ENCODE peak calls at places on chromosomes 11 and 22, in six cellular contexts. One of them, this sample, is unnamed.

GRCh38 chr11:64245401-64245796 is 1.3 kb downstream of the PPP1R14B start:
- DNase-seq in IMR-90: no peak
- DNase-seq in H9: no peak
- DNase-seq in trophoblast cell: no peak
- DNase-seq in mesenchymal stem cell: no peak
- DNase-seq in H1: no peak
- DNase-seq in this sample: no peak

GRCh38 chr11:23947883-23948282 is 549.0 kb upstream of the LUZP2 start:
- DNase-seq in IMR-90: peak
- DNase-seq in H9: no peak
- DNase-seq in trophoblast cell: no peak
- DNase-seq in mesenchymal stem cell: no peak
- DNase-seq in H1: no peak
- DNase-seq in this sample: no peak

GRCh38 chr11:70844387-70844786 is 408.0 kb downstream of the SHANK2 start:
- DNase-seq in IMR-90: no peak
- DNase-seq in H9: no peak
- DNase-seq in trophoblast cell: no peak
- DNase-seq in mesenchymal stem cell: peak
- DNase-seq in H1: no peak
- DNase-seq in this sample: no peak

GRCh38 chr11:74662487-74663103 is 68.6 kb downstream of the CHRDL2 start:
- DNase-seq in IMR-90: no peak
- DNase-seq in H9: no peak
- DNase-seq in trophoblast cell: no peak
- DNase-seq in mesenchymal stem cell: no peak
- DNase-seq in H1: no peak
- DNase-seq in this sample: no peak

GRCh38 chr11:8038811-8039529 is 42.0 kb upstream of the TUB start:
- DNase-seq in IMR-90: no peak
- DNase-seq in H9: peak
- DNase-seq in trophoblast cell: no peak
- DNase-seq in mesenchymal stem cell: no peak
- DNase-seq in H1: peak
- DNase-seq in this sample: no peak

GRCh38 chr11:46333129-46333947 is 13.9 kb upstream of the DGKZ start:
- DNase-seq in IMR-90: no peak
- DNase-seq in H9: peak
- DNase-seq in trophoblast cell: no peak
- DNase-seq in mesenchymal stem cell: no peak
- DNase-seq in H1: no peak
- DNase-seq in this sample: no peak

GRCh38 chr22:30802202-30803166 is 107.8 kb downstream of the OSBP2 start:
- DNase-seq in IMR-90: peak
- DNase-seq in H9: peak
- DNase-seq in trophoblast cell: peak
- DNase-seq in mesenchymal stem cell: peak
- DNase-seq in H1: peak
- DNase-seq in this sample: peak

GRCh38 chr11:125935629-125936199 is 10.1 kb upstream of the VSIG10L2 start:
- DNase-seq in IMR-90: no peak
- DNase-seq in H9: peak
- DNase-seq in trophoblast cell: no peak
- DNase-seq in mesenchymal stem cell: no peak
- DNase-seq in H1: peak
- DNase-seq in this sample: no peak

GRCh38 chr11:6988506-6988905 is 31.6 kb downstream of the ZNF214 start:
- DNase-seq in IMR-90: peak
- DNase-seq in H9: no peak
- DNase-seq in trophoblast cell: no peak
- DNase-seq in mesenchymal stem cell: no peak
- DNase-seq in H1: no peak
- DNase-seq in this sample: no peak

GRCh38 chr22:19174106-19175025 is 4.2 kb downstream of the SLC25A1 start:
- DNase-seq in IMR-90: peak
- DNase-seq in H9: peak
- DNase-seq in trophoblast cell: no peak
- DNase-seq in mesenchymal stem cell: peak
- DNase-seq in H1: peak
- DNase-seq in this sample: no peak

GRCh38 chr22:30178180-30179126 is 68.1 kb downstream of the LIF start:
- DNase-seq in IMR-90: no peak
- DNase-seq in H9: no peak
- DNase-seq in trophoblast cell: no peak
- DNase-seq in mesenchymal stem cell: no peak
- DNase-seq in H1: no peak
- DNase-seq in this sample: no peak

GRCh38 chr11:66653123-66653522 is 14.6 kb downstream of the RBM4 start:
- DNase-seq in IMR-90: peak
- DNase-seq in H9: no peak
- DNase-seq in trophoblast cell: peak
- DNase-seq in mesenchymal stem cell: no peak
- DNase-seq in H1: no peak
- DNase-seq in this sample: no peak

GRCh38 chr11:110295487-110296225 is 758 bp downstream of the RDX start:
- DNase-seq in IMR-90: peak
- DNase-seq in H9: peak
- DNase-seq in trophoblast cell: peak
- DNase-seq in mesenchymal stem cell: peak
- DNase-seq in H1: peak
- DNase-seq in this sample: peak

GRCh38 chr11:34150494-34151151 is 45.2 kb downstream of the NAT10 start:
- DNase-seq in IMR-90: no peak
- DNase-seq in H9: no peak
- DNase-seq in trophoblast cell: no peak
- DNase-seq in mesenchymal stem cell: no peak
- DNase-seq in H1: no peak
- DNase-seq in this sample: no peak

GRCh38 chr11:17734418-17734911 is at the start of gene KCNC1:
- DNase-seq in IMR-90: peak
- DNase-seq in H9: peak
- DNase-seq in trophoblast cell: peak
- DNase-seq in mesenchymal stem cell: peak
- DNase-seq in H1: peak
- DNase-seq in this sample: peak

GRCh38 chr11:103959279-103959930 is 77.0 kb upstream of the DDI1 start:
- DNase-seq in IMR-90: peak
- DNase-seq in H9: no peak
- DNase-seq in trophoblast cell: peak
- DNase-seq in mesenchymal stem cell: peak
- DNase-seq in H1: no peak
- DNase-seq in this sample: no peak

GRCh38 chr22:25970996-25971811 is 198.1 kb upstream of the SEZ6L start:
- DNase-seq in IMR-90: no peak
- DNase-seq in H9: peak
- DNase-seq in trophoblast cell: no peak
- DNase-seq in mesenchymal stem cell: no peak
- DNase-seq in H1: no peak
- DNase-seq in this sample: no peak

GRCh38 chr11:1082346-1082727 is 7.7 kb downstream of the MUC2 start:
- DNase-seq in IMR-90: no peak
- DNase-seq in H9: no peak
- DNase-seq in trophoblast cell: no peak
- DNase-seq in mesenchymal stem cell: no peak
- DNase-seq in H1: no peak
- DNase-seq in this sample: no peak

GRCh38 chr11:125164422-125165110 is at the start of gene PKNOX2:
- DNase-seq in IMR-90: peak
- DNase-seq in H9: peak
- DNase-seq in trophoblast cell: peak
- DNase-seq in mesenchymal stem cell: peak
- DNase-seq in H1: peak
- DNase-seq in this sample: peak

GRCh38 chr22:39518996-39519680 is 1.2 kb upstream of the ATF4 start:
- DNase-seq in IMR-90: peak
- DNase-seq in H9: no peak
- DNase-seq in trophoblast cell: no peak
- DNase-seq in mesenchymal stem cell: no peak
- DNase-seq in H1: no peak
- DNase-seq in this sample: no peak

GRCh38 chr11:125451400-125452124 is 44.5 kb downstream of the FEZ1 start:
- DNase-seq in IMR-90: peak
- DNase-seq in H9: peak
- DNase-seq in trophoblast cell: no peak
- DNase-seq in mesenchymal stem cell: peak
- DNase-seq in H1: peak
- DNase-seq in this sample: peak

GRCh38 chr11:101880208-101880607 is 34.6 kb upstream of the CEP126 start:
- DNase-seq in IMR-90: peak
- DNase-seq in H9: no peak
- DNase-seq in trophoblast cell: no peak
- DNase-seq in mesenchymal stem cell: peak
- DNase-seq in H1: no peak
- DNase-seq in this sample: no peak

GRCh38 chr11:132052904-132053303 is 682.5 kb downstream of the NTM start:
- DNase-seq in IMR-90: no peak
- DNase-seq in H9: no peak
- DNase-seq in trophoblast cell: no peak
- DNase-seq in mesenchymal stem cell: no peak
- DNase-seq in H1: no peak
- DNase-seq in this sample: no peak

GRCh38 chr22:41619979-41620645 is 731 bp downstream of the DESI1 start:
- DNase-seq in IMR-90: no peak
- DNase-seq in H9: peak
- DNase-seq in trophoblast cell: peak
- DNase-seq in mesenchymal stem cell: peak
- DNase-seq in H1: peak
- DNase-seq in this sample: peak

GRCh38 chr11:19200410-19201201 is 1.2 kb downstream of the CSRP3 start:
- DNase-seq in IMR-90: peak
- DNase-seq in H9: no peak
- DNase-seq in trophoblast cell: no peak
- DNase-seq in mesenchymal stem cell: no peak
- DNase-seq in H1: no peak
- DNase-seq in this sample: no peak

DNA sequence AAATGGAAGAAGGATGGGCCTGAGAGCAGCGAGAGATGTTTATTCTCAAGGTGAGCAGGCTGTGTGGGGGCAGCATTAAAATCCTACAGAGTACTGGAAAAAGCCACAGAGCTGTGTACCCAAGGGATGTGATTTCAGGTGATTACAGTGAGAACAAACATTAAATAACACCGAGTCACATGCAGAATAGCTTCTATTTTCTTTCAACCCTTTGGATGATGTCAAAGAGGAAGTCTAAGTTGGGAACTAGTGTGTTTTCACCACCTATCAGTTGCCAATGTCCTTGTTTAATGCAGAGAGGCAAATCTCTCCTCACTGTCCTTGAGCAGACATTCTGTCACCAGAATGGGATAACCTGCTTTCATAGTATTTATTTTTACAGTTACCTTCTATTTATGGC is 379.6 kb upstream of the NARS2 start:
- DNase-seq in IMR-90: no peak
- DNase-seq in H9: no peak
- DNase-seq in trophoblast cell: no peak
- DNase-seq in mesenchymal stem cell: no peak
- DNase-seq in H1: no peak
- DNase-seq in this sample: no peak
- H4K91ac ChIP-seq in IMR-90: no peak
- H4K91ac ChIP-seq in H9: no peak
- H4K91ac ChIP-seq in trophoblast cell: peak
- H4K91ac ChIP-seq in mesenchymal stem cell: no peak
- H4K91ac ChIP-seq in H1: no peak
- H4K91ac ChIP-seq in this sample: no peak

GRCh38 chr11:69444381-69445130 is 36.9 kb upstream of the LINC01488 start:
- DNase-seq in IMR-90: peak
- DNase-seq in H9: peak
- DNase-seq in trophoblast cell: peak
- DNase-seq in mesenchymal stem cell: peak
- DNase-seq in H1: peak
- DNase-seq in this sample: no peak
- H3K18ac ChIP-seq in IMR-90: peak
- H3K18ac ChIP-seq in H9: no peak
- H3K18ac ChIP-seq in trophoblast cell: peak
- H3K18ac ChIP-seq in mesenchymal stem cell: peak
- H3K18ac ChIP-seq in H1: no peak
- H3K18ac ChIP-seq in this sample: peak

DNA sequence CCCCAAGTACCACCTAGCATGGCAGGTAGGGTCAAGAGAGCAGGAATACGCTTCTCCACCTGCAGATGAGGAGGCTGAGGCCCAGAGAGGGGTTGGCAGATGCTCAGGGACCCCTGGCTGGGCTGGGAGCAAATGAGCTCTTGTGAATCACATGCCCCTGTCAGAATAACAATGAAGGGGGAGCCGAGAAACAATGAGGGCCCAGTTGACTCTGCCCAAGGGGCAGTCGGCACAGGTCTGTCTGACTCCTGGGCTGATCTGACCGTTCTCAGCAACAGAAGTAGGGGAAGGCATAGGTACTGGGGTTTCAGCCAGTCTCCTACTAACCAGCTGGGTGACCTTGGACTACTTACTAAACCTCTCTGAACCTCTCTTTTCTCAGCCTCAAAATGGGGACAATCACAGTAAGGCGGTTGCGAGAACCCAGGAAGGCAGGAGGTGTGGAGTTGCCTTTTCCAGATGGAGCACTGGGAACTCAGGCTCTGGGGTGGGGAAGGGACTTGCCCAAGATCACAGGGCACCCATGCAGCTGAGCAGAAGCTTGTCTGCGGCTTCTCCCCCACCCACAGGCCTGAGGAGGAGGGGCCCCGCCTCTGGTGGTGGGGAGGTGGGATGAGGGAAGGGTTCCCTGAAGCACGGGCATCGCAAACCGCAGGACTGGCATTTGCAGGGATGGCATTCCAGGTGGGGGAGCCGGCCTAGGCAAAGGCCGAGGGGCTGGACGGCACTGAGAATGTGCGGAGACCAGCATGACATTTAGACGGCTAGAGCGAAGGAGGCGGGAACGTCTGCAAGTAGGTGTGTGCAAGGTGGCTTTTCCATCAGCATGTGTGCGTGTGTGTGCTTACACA is 163.0 kb downstream of the MN1 start:
- DNase-seq in IMR-90: no peak
- DNase-seq in H9: no peak
- DNase-seq in trophoblast cell: no peak
- DNase-seq in mesenchymal stem cell: no peak
- DNase-seq in H1: no peak
- DNase-seq in this sample: no peak
- H4K91ac ChIP-seq in IMR-90: no peak
- H4K91ac ChIP-seq in H9: no peak
- H4K91ac ChIP-seq in trophoblast cell: no peak
- H4K91ac ChIP-seq in mesenchymal stem cell: no peak
- H4K91ac ChIP-seq in H1: peak
- H4K91ac ChIP-seq in this sample: no peak

DNA sequence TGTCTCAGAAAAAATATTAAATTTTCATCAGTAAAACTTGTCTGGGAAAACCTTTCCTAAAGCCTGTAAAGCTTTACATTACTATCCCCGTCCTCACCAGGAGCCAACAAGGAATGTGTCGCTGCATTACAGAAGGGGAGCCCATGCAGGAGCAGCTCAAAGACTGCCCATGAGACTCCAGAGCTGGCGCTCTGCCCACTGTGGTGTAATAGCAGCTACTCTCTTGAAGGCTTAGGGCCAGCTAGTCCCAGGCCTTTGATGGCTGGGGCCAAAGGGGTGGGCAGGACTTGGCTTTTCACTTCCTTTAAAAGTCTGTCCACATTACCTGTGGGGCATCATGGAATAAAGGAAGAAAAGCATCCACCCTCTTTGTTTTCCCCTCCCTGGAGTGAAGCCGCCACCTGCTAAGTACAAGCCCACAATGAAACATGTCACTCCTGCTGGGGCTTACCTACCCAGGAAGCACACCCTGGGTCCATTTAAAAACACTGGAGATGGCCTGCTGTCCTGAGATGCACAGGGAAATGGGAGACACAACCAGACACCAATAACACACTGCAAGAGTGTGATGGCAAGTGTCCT is 150.7 kb downstream of the ADAMTS15 start:
- DNase-seq in IMR-90: peak
- DNase-seq in H9: no peak
- DNase-seq in trophoblast cell: no peak
- DNase-seq in mesenchymal stem cell: peak
- DNase-seq in H1: peak
- DNase-seq in this sample: no peak
- H3K18ac ChIP-seq in IMR-90: no peak
- H3K18ac ChIP-seq in H9: no peak
- H3K18ac ChIP-seq in trophoblast cell: no peak
- H3K18ac ChIP-seq in mesenchymal stem cell: no peak
- H3K18ac ChIP-seq in H1: no peak
- H3K18ac ChIP-seq in this sample: no peak